ENCODE peak calls at places on chromosomes 16 and 17, in five cellular contexts. J, C, Q, G and N are unnamed samples.
A peak's percentile ranks its signal among the peaks of the same experiment; 100 is the strongest.

GRCh38 chr17:83201206-83202001 is 122.0 kb downstream of the METRNL start:
- DNase-seq in Q (no peak), J (no peak), G (no peak), C (peak; percentile 2), N (peak; percentile 37)

GRCh38 chr17:74694081-74694480 is 18.6 kb downstream of the CD300LF start:
- DNase-seq in G (no peak), Q (no peak), J (no peak), C (no peak), N (no peak)

GRCh38 chr17:6035801-6036394 is 34.3 kb upstream of the WSCD1 start:
- DNase-seq in G (peak; percentile 35), C (no peak), Q (no peak), J (no peak), N (no peak)

GRCh38 chr16:25691519-25692091 is at the start of gene HS3ST4:
- DNase-seq in C (no peak), J (no peak), G (peak; percentile 71), Q (peak; percentile 37), N (no peak)

GRCh38 chr16:77896357-77896972 is 108.1 kb downstream of the VAT1L start:
- DNase-seq in J (no peak), Q (no peak), G (peak; percentile 63), C (no peak), N (no peak)

GRCh38 chr16:84258266-84258665 is 18.5 kb upstream of the KCNG4 start:
- DNase-seq in G (no peak), Q (no peak), C (no peak), J (no peak), N (no peak)

GRCh38 chr16:24534634-24535033 is 4.7 kb upstream of the RBBP6 start:
- DNase-seq in J (no peak), Q (no peak), G (no peak), C (no peak), N (no peak)

GRCh38 chr17:82929676-82930042 is 89.8 kb upstream of the ZNF750 start:
- DNase-seq in G (no peak), Q (no peak), J (no peak), C (no peak), N (no peak)

GRCh38 chr17:11245187-11245586 is 4.2 kb downstream of the SHISA6 start:
- DNase-seq in G (no peak), Q (no peak), J (no peak), C (no peak), N (no peak)

GRCh38 chr17:5826384-5826783 is 242.1 kb upstream of the NLRP1 start:
- DNase-seq in Q (no peak), C (no peak), G (no peak), J (no peak), N (no peak)

GRCh38 chr17:42565523-42566214 is 1.2 kb upstream of the MLX start:
- DNase-seq in J (no peak), Q (no peak), C (no peak), G (no peak), N (no peak)

GRCh38 chr16:82653550-82654511 is 27.1 kb downstream of the CDH13 start:
- DNase-seq in J (peak; percentile 61), G (peak; percentile 15), C (no peak), Q (no peak), N (no peak)

GRCh38 chr17:73334771-73335513 is 23.1 kb upstream of the CDC42EP4 start:
- DNase-seq in Q (no peak), J (no peak), G (no peak), C (no peak), N (no peak)

DNA sequence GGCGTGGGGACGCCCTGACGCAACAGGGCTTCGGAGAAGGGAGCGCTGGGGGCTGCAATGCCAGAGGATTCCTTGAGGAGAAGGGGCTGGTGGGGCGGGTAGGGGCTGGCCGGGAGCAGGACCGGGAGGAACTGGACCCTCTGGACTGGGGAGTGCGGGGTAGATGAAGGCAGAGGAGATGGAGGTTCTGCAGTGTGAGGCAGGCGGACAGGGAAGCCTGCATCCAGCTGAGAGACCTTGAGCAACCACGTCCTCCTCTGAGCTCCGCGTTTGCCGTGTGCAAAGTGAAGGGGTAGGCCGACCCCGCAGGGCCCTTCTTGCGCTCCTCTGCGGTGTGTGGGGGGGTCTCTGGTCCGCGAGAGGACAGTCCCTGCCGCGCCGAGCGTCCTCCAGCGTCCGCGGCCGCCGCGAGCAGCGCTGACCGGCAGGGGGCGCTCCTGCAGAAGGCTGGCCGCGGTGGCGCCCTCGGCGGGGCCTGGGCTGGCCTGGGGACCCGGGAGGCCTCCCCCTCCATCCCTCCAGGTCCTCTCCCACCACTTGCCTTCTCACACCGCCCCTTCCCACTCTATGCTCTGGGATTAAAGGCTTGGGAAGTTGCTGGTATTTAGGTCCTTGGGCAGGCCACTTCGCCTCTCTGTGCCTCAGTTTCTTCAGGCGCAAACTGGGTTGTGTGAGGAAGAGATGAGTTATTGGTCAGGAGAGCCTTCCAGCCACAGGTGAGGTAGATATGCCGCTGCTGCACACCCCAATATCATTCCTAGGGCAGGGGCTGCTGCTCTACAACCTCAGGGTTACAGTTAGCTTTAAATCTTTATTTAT is 9.6 kb upstream of the WNT9B start:
- DNase-seq in J (no peak), Q (peak; percentile 58), C (no peak), G (peak; percentile 65), N (no peak)
- TF ChIP-seq CTCF in J (no peak), Q (peak; percentile 91), C (peak; percentile 43), G (peak; percentile 71), N (peak; percentile 94)

GRCh38 chr17:44733753-44734152 is 25.0 kb upstream of the ADAM11 start:
- DNase-seq in G (peak; percentile 74), J (peak; percentile 53), Q (no peak), C (no peak), N (no peak)
- TF ChIP-seq CTCF in G (peak; percentile 35), J (peak; percentile 52), Q (peak; percentile 48), C (no peak), N (no peak)

GRCh38 chr16:68355447-68356248 is 44.8 kb downstream of the PRMT7 start:
- DNase-seq in Q (no peak), J (no peak), C (no peak), G (no peak), N (no peak)
- TF ChIP-seq CTCF in Q (peak; percentile 11), J (peak; percentile 14), C (no peak), G (no peak), N (no peak)

GRCh38 chr16:923184-923583 is 47.6 kb downstream of the LMF1 start:
- DNase-seq in C (no peak), G (no peak), J (no peak), Q (no peak), N (no peak)

GRCh38 chr16:924063-924462 is 46.7 kb downstream of the LMF1 start:
- DNase-seq in C (no peak), J (no peak), Q (no peak), G (no peak), N (no peak)

GRCh38 chr16:920722-921121 is 50.1 kb downstream of the LMF1 start:
- DNase-seq in J (no peak), G (no peak), C (no peak), Q (no peak), N (peak; percentile 15)

GRCh38 chr16:921321-921905 is 49.4 kb downstream of the LMF1 start:
- DNase-seq in Q (no peak), C (no peak), G (no peak), J (no peak), N (peak; percentile 38)

GRCh38 chr16:922051-922450 is 48.7 kb downstream of the LMF1 start:
- DNase-seq in C (no peak), Q (no peak), J (no peak), G (no peak), N (no peak)
- TF ChIP-seq CTCF in C (no peak), Q (no peak), J (no peak), G (no peak), N (no peak)

GRCh38 chr16:81198635-81199034 is 39.9 kb upstream of the BCO1 start:
- DNase-seq in C (no peak), Q (no peak), G (peak; percentile 22), J (peak; percentile 39), N (no peak)
- TF ChIP-seq CTCF in C (no peak), Q (no peak), G (peak; percentile 30), J (peak; percentile 34), N (no peak)

DNA sequence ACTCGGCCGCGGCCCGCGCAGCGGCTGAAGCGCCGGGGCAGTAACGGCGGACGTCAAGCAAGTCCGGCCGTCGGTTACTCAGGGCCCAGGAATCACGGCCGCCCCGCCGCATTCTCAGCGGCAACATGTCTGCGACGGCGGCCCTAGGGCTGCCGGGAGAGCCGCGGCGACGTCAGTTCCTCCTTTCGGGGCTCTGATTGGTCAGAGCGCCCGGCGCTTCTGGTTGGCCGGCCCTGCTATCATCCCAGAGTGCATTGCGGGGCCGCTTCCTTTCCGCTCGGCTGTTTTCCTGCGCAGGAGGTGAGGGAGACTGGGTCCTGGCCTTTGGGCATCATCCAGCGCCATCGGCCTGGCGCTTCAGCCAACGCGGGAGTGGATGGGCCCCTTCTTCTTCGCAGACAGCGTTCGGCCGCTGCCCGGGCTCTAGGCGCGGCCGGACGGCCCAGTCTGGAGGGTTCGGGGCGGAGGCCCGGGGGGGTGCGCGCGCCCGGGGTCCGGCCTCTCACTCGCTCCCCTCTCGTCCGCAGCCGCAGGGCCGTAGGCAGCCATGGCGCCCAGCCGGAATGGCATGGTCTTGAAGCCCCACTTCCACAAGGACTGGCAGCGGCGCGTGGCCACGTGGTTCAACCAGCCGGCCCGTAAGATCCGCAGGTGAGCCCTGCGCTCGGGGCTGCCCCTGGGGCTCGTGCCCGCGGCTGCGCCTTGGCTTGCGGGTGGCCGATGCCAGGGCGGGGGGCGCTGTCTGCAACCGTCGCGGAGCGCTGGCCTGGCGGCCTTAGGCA is at the start of gene RPL13:
- DNase-seq in C (peak; percentile 95), Q (peak; percentile 84), G (peak; percentile 98), J (peak; percentile 97), N (peak; percentile 92)
- TF ChIP-seq CTCF in C (no peak), Q (no peak), G (no peak), J (no peak), N (no peak)

GRCh38 chr17:58541249-58541648 is 26.8 kb upstream of the MTMR4 start:
- DNase-seq in C (no peak), J (no peak), Q (no peak), G (no peak), N (no peak)
- TF ChIP-seq CTCF in C (no peak), J (peak; percentile 44), Q (peak; percentile 29), G (peak; percentile 48), N (peak; percentile 50)